ENCODE peak calls at places on chromosomes 3 and 15, in five cellular contexts. F is neuronal stem cell, E is H9, P is trophoblast cell, N is H1. T is an unnamed sample.

GRCh38 chr3:129514110-129514509 is 14.3 kb upstream of the RHO start:
- DNase-seq in F (no peak), E (no peak), P (no peak), N (no peak), T (no peak)

GRCh38 chr3:126959921-126960603 is 22.9 kb upstream of the PLXNA1 start:
- DNase-seq in F (no peak), E (peak), P (no peak), N (no peak), T (peak)

GRCh38 chr3:177348974-177349373 is 151.7 kb upstream of the TBL1XR1 start:
- DNase-seq in F (no peak), E (no peak), P (no peak), N (peak), T (no peak)

GRCh38 chr3:106963446-106963845 is 413.8 kb upstream of the CCDC54 start:
- DNase-seq in F (no peak), E (no peak), P (no peak), N (no peak), T (peak)

GRCh38 chr15:87045741-87046140 is 966.1 kb downstream of the AGBL1 start:
- DNase-seq in F (no peak), E (no peak), P (no peak), N (no peak), T (no peak)

GRCh38 chr3:50237133-50237651 is 1.2 kb downstream of the GNAI2 start:
- DNase-seq in F (no peak), E (no peak), P (no peak), N (peak), T (peak)

GRCh38 chr15:22811640-22812039 is 25.2 kb downstream of the NIPA1 start:
- DNase-seq in F (no peak), E (peak), P (peak), N (no peak), T (peak)

GRCh38 chr15:29677871-29678431 is 144.3 kb downstream of the TJP1 start:
- DNase-seq in F (no peak), E (peak), P (no peak), N (no peak), T (no peak)

GRCh38 chr3:177190701-177191100 is 6.6 kb downstream of the TBL1XR1 start:
- DNase-seq in F (no peak), E (no peak), P (no peak), N (no peak), T (peak)

GRCh38 chr15:60116456-60117089 is 112.5 kb downstream of the FOXB1 start:
- DNase-seq in F (no peak), E (no peak), P (no peak), N (no peak), T (no peak)

GRCh38 chr3:23712095-23712494 is 93.7 kb upstream of the UBE2E1 start:
- DNase-seq in F (no peak), E (no peak), P (no peak), N (no peak), T (peak)

GRCh38 chr15:25183581-25184330 is 229.0 kb downstream of the SNRPN start:
- DNase-seq in F (no peak), E (no peak), P (no peak), N (no peak), T (no peak)

GRCh38 chr15:99928429-99928981 is 195.3 kb upstream of the LYSMD4 start:
- DNase-seq in F (peak), E (peak), P (peak), N (peak), T (peak)

GRCh38 chr3:44685128-44685800 is 27.2 kb upstream of the ZNF502 start:
- DNase-seq in F (peak), E (peak), P (no peak), N (no peak), T (no peak)

GRCh38 chr3:4763604-4764247 is 215.5 kb upstream of the BHLHE40 start:
- DNase-seq in F (no peak), E (no peak), P (no peak), N (no peak), T (no peak)

GRCh38 chr3:132222868-132223538 is 94.2 kb upstream of the ACP3 start:
- DNase-seq in F (peak), E (no peak), P (no peak), N (no peak), T (no peak)

GRCh38 chr15:66147440-66147839 is 106.1 kb downstream of the MEGF11 start:
- DNase-seq in F (no peak), E (no peak), P (no peak), N (no peak), T (no peak)

GRCh38 chr3:102169915-102170479 is 264.8 kb upstream of the ZPLD1 start:
- DNase-seq in F (no peak), E (no peak), P (no peak), N (no peak), T (no peak)

GRCh38 chr3:126100688-126101301 is 16.9 kb upstream of the SLC41A3 start:
- DNase-seq in F (no peak), E (no peak), P (no peak), N (no peak), T (peak)

GRCh38 chr3:128152419-128153155 is 694 bp upstream of the EEFSEC start:
- DNase-seq in F (no peak), E (no peak), P (no peak), N (no peak), T (no peak)

GRCh38 chr15:87121357-87121756 is 1041.7 kb downstream of the AGBL1 start:
- DNase-seq in F (no peak), E (no peak), P (no peak), N (no peak), T (peak)

GRCh38 chr3:55620361-55621025 is 133.4 kb upstream of the WNT5A start:
- DNase-seq in F (no peak), E (peak), P (peak), N (no peak), T (peak)

GRCh38 chr3:189721873-189722665 is 90.9 kb downstream of the TP63 start:
- DNase-seq in F (no peak), E (no peak), P (peak), N (no peak), T (no peak)

GRCh38 chr15:42215854-42216829 is 8.0 kb upstream of the VPS39 start:
- DNase-seq in F (no peak), E (no peak), P (no peak), N (no peak), T (no peak)

GRCh38 chr15:31472636-31473383 is 146.2 kb downstream of the KLF13 start:
- DNase-seq in F (no peak), E (peak), P (no peak), N (no peak), T (peak)

GRCh38 chr3:18870642-18871041 is 277.7 kb upstream of the KCNH8 start:
- DNase-seq in F (no peak), E (no peak), P (no peak), N (no peak), T (no peak)

GRCh38 chr15:75714195-75714594 is 1.5 kb upstream of the CSPG4 start:
- DNase-seq in F (no peak), E (no peak), P (no peak), N (no peak), T (no peak)

GRCh38 chr15:29825205-29825604 is 2.9 kb upstream of the TJP1 start:
- DNase-seq in F (no peak), E (no peak), P (no peak), N (no peak), T (peak)

GRCh38 chr15:66569461-66570137 is 3.8 kb upstream of the LCTL start:
- DNase-seq in F (no peak), E (no peak), P (no peak), N (no peak), T (no peak)

GRCh38 chr15:82807920-82808633 is 1.4 kb upstream of the WHAMM start:
- DNase-seq in F (no peak), E (no peak), P (no peak), N (no peak), T (no peak)

GRCh38 chr3:123695152-123695551 is 110.3 kb upstream of the HACD2 start:
- DNase-seq in F (no peak), E (no peak), P (no peak), N (no peak), T (peak)

GRCh38 chr3:185717121-185717520 is 107.7 kb downstream of the IGF2BP2 start:
- DNase-seq in F (no peak), E (no peak), P (no peak), N (no peak), T (peak)

GRCh38 chr3:150890831-150891230 is 14.4 kb downstream of the MINDY4B start:
- DNase-seq in F (no peak), E (no peak), P (no peak), N (no peak), T (no peak)

GRCh38 chr3:4584537-4585249 is 91.5 kb downstream of the ITPR1 start:
- DNase-seq in F (no peak), E (no peak), P (no peak), N (no peak), T (peak)

GRCh38 chr3:126659915-126660886 is 5.3 kb upstream of the TXNRD3 start:
- DNase-seq in F (no peak), E (peak), P (no peak), N (no peak), T (no peak)

GRCh38 chr3:197015790-197016705 is 13.6 kb downstream of the MELTF start:
- DNase-seq in F (no peak), E (peak), P (no peak), N (no peak), T (no peak)
- H2BK12ac ChIP-seq in F (no peak), E (no peak), P (no peak), N (no peak), T (no peak)

DNA sequence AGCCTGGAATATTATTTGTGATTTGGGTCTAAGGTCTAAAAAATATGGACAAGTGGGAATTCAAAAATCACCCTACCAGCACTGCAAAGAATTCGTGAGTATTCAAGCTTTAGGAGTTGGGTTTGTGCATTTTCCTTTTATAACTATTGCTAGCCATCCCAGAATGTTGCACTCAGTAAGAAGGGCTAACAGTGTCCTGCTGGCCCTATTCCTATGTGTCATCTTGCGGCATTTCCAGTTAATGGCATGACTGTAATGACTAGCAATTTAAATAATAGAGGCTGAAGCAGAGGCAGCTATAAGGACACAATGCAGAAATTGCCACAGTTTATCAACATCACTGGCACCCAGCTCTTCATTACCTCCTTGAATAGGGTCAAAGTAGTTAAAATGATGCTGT is 177.7 kb downstream of the FHIT start:
- DNase-seq in F (no peak), E (no peak), P (no peak), N (no peak), T (no peak)
- H2BK12ac ChIP-seq in F (no peak), E (no peak), P (no peak), N (no peak), T (no peak)

GRCh38 chr3:171970301-171970788 is 69.0 kb upstream of the FNDC3B start:
- DNase-seq in F (no peak), E (no peak), P (no peak), N (no peak), T (peak)

GRCh38 chr3:171966533-171967136 is 72.7 kb upstream of the FNDC3B start:
- DNase-seq in F (no peak), E (no peak), P (no peak), N (no peak), T (no peak)

GRCh38 chr3:171967137-171967783 is 72.1 kb upstream of the FNDC3B start:
- DNase-seq in F (no peak), E (no peak), P (no peak), N (no peak), T (peak)

GRCh38 chr3:171965088-171965712 is 74.2 kb upstream of the FNDC3B start:
- DNase-seq in F (no peak), E (no peak), P (no peak), N (no peak), T (no peak)

DNA sequence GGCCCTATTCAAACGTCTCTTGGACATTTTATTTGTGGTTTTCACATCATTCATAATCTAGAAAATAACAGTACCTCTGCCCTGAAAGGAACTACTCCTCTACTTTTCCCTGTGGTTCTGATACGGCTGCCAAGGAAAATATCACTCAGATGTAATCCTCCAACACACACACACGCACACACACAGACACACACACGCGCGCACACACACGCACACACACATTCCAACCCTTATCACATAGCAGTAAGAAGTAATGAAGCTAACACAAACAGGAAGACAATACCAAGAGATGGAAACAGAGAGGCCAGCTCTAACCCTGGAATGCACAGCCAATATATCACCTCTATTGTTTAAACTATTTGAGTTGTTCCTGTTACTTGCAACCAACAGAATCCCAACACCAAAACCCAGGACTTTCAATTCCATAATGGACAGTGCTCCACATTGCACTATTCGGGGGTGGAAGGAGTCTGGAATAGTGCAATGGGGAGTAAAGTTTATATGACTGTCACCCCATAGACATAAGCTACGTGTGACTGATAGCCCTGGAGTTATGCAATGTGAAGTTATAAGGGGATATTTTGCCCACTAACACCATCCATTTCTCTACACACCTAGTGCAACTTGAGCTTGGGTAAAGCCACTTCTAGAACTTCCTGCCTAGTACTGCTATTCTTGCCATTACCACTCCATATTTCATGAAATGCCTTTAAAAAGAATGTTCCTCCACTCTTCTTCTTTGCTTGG is 71.3 kb upstream of the FNDC3B start:
- DNase-seq in F (no peak), E (no peak), P (no peak), N (no peak), T (peak)
- H2BK12ac ChIP-seq in F (no peak), E (no peak), P (no peak), N (no peak), T (peak)

DNA sequence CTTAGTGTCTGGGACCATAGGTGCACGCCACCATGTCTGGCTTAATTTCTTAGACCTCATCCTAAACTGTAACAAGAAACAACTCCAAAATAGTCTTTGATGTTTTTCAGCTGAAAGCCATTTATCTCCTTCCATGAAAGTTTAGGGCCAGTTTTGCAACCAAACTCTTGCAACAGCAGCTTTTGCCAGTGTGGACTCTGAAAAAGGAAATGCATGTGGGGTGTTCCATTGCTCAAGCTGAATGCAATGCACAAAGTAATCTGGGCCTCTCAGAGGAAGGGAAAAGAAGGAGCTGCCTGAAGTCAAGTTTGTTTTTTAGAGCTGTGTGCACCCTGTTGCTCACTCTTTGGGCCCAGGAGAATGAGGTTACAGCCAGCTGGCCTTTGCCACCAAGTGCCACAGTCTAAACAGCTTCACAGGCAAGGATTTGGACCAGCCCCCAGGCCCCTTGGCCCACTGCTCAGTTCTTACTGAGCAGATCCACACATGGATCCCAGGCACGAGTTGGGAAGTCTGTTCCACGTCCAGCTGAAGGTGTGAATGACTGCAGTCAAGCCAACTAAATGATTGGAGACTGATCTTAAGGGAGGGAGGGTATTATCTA is 212.3 kb upstream of the LRRFIP2 start:
- DNase-seq in F (no peak), E (no peak), P (no peak), N (no peak), T (peak)
- H2BK12ac ChIP-seq in F (no peak), E (no peak), P (no peak), N (no peak), T (no peak)

GRCh38 chr3:156360116-156360515 is 194.8 kb downstream of the SSR3 start:
- DNase-seq in F (no peak), E (no peak), P (no peak), N (no peak), T (no peak)

GRCh38 chr3:156356537-156357363 is 198.2 kb downstream of the SSR3 start:
- DNase-seq in F (no peak), E (no peak), P (no peak), N (no peak), T (peak)

GRCh38 chr3:156360992-156361391 is 193.9 kb downstream of the SSR3 start:
- DNase-seq in F (no peak), E (no peak), P (no peak), N (no peak), T (no peak)

GRCh38 chr3:156359337-156359736 is 195.6 kb downstream of the SSR3 start:
- DNase-seq in F (no peak), E (no peak), P (no peak), N (no peak), T (no peak)

DNA sequence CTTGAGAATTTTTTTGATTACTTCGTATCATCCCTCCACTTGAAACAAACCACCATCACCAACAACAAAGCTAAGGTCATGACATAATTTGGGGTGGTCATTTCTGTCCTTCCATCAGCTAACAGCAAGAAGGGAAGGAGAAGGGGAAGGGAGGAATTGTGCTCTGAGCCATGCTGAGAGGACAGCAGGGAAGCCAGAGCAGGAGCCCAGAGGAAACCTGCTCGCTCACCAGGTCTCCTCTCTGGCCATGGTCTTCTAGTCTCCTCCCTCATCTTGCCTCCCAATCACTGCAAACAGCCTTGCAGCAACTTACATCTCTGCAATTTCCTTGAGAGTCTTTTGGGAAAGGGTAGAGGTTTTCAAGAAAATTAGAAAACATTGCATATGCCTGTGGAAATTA is 196.7 kb downstream of the SSR3 start:
- DNase-seq in F (no peak), E (no peak), P (no peak), N (no peak), T (no peak)
- H2BK12ac ChIP-seq in F (no peak), E (no peak), P (no peak), N (no peak), T (no peak)

DNA sequence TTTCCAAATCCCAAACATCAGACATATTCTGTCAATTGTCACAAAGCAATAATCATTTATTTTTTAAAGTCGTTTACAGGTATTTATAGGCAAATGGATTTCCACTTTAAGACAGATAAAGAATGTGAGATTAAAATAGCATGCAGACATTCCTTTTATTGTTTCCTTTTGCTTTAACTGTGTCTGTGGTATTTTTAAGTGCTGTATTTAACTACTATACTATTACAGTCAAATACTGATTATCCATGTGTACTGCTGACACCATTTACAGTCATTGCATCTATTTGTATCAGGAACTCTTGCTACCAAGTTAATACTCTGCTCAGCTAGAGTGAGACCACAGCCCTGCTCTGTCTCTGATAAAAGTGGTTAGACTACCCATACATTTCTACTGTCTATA is 12.8 kb upstream of the CEP152 start:
- DNase-seq in F (no peak), E (no peak), P (no peak), N (no peak), T (no peak)
- H2BK12ac ChIP-seq in F (no peak), E (no peak), P (no peak), N (no peak), T (no peak)

GRCh38 chr15:93111451-93111850 is 22.4 kb upstream of the RGMA start:
- DNase-seq in F (no peak), E (no peak), P (peak), N (no peak), T (no peak)

GRCh38 chr15:93110502-93111040 is 21.6 kb upstream of the RGMA start:
- DNase-seq in F (no peak), E (no peak), P (peak), N (no peak), T (no peak)

GRCh38 chr15:93107646-93108045 is 18.6 kb upstream of the RGMA start:
- DNase-seq in F (no peak), E (no peak), P (no peak), N (no peak), T (no peak)

GRCh38 chr15:93105510-93105909 is 16.5 kb upstream of the RGMA start:
- DNase-seq in F (no peak), E (no peak), P (no peak), N (no peak), T (no peak)

DNA sequence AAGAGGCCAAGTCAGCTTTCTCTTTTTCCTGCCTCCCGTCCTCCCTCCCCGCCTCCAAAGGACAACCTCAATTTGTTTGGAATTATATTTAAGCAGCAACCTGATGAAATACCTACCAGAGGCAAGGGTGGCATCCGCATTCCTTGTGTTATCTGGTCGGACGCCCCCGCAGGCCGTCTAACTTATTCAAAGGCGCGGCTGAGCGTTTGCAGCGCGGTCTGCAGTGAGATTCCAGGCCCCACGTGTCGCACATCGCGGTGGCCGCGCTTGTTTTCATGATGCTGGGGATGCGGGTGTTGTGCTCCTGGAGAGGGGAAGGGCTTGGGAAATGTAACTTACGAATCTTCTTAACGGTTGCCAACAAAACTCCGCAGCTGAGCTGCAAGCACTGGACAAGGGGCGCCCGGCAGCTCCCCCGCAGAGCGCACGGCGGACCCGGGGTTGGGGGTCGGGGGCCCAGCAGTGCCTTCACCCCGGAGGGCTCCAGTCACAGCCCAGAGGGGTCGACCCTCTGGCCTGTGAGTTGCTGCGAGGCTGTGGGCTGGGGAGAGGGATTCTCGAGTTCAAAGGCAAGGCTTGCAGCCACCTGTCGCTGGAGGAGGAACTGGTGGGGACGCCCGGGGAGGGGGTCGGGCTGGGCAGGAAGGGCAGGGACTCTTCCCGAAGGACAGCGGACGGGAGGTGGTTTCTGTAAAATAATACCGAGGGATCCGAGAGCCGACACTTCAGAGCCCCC is 20.5 kb upstream of the RGMA start:
- DNase-seq in F (no peak), E (peak), P (peak), N (peak), T (no peak)
- H2BK12ac ChIP-seq in F (no peak), E (no peak), P (no peak), N (peak), T (no peak)

T was measured in mesenchymal stem cell.